ENCODE peak calls at places on chromosomes 1 and 21, in five cellular contexts. One of them, this sample, is unnamed.

GRCh38 chr1:205287076-205287475 is 34.5 kb downstream of the NUAK2 start:
- DNase-seq in sciatic nerve: no peak
- DNase-seq in activated CD8-positive, alpha-beta memory T cell treated with anti-CD3 and anti-CD28 coated beads, Interleukin-2, amount 50 U/mL, for 48 hours: no peak
- DNase-seq in retina: no peak
- DNase-seq in lower lobe of right lung: no peak
- DNase-seq in this sample: no peak

GRCh38 chr21:42316891-42317290 is 1.7 kb upstream of the TFF3 start:
- DNase-seq in sciatic nerve: no peak
- DNase-seq in activated CD8-positive, alpha-beta memory T cell treated with anti-CD3 and anti-CD28 coated beads, Interleukin-2, amount 50 U/mL, for 48 hours: peak
- DNase-seq in retina: no peak
- DNase-seq in lower lobe of right lung: no peak
- DNase-seq in this sample: no peak

GRCh38 chr1:54273837-54274192 is 73.8 kb downstream of the MRPL37 start:
- DNase-seq in sciatic nerve: no peak
- DNase-seq in activated CD8-positive, alpha-beta memory T cell treated with anti-CD3 and anti-CD28 coated beads, Interleukin-2, amount 50 U/mL, for 48 hours: no peak
- DNase-seq in retina: peak
- DNase-seq in lower lobe of right lung: no peak
- DNase-seq in this sample: no peak

GRCh38 chr1:16014509-16015482 is 3.0 kb downstream of the HSPB7 start:
- DNase-seq in sciatic nerve: peak
- DNase-seq in activated CD8-positive, alpha-beta memory T cell treated with anti-CD3 and anti-CD28 coated beads, Interleukin-2, amount 50 U/mL, for 48 hours: no peak
- DNase-seq in retina: peak
- DNase-seq in lower lobe of right lung: no peak
- DNase-seq in this sample: no peak

GRCh38 chr1:91121366-91121765 is 99.5 kb upstream of the ZNF644 start:
- DNase-seq in sciatic nerve: no peak
- DNase-seq in activated CD8-positive, alpha-beta memory T cell treated with anti-CD3 and anti-CD28 coated beads, Interleukin-2, amount 50 U/mL, for 48 hours: no peak
- DNase-seq in retina: no peak
- DNase-seq in lower lobe of right lung: no peak
- DNase-seq in this sample: no peak

GRCh38 chr1:231424950-231425805 is 3.1 kb upstream of the EGLN1 start:
- DNase-seq in sciatic nerve: no peak
- DNase-seq in activated CD8-positive, alpha-beta memory T cell treated with anti-CD3 and anti-CD28 coated beads, Interleukin-2, amount 50 U/mL, for 48 hours: no peak
- DNase-seq in retina: no peak
- DNase-seq in lower lobe of right lung: no peak
- DNase-seq in this sample: no peak

GRCh38 chr1:58815680-58816071 is 31.8 kb upstream of the JUN start:
- DNase-seq in sciatic nerve: no peak
- DNase-seq in activated CD8-positive, alpha-beta memory T cell treated with anti-CD3 and anti-CD28 coated beads, Interleukin-2, amount 50 U/mL, for 48 hours: no peak
- DNase-seq in retina: no peak
- DNase-seq in lower lobe of right lung: no peak
- DNase-seq in this sample: peak

GRCh38 chr1:114033219-114033706 is 54.0 kb downstream of the OLFML3 start:
- DNase-seq in sciatic nerve: no peak
- DNase-seq in activated CD8-positive, alpha-beta memory T cell treated with anti-CD3 and anti-CD28 coated beads, Interleukin-2, amount 50 U/mL, for 48 hours: no peak
- DNase-seq in retina: peak
- DNase-seq in lower lobe of right lung: no peak
- DNase-seq in this sample: peak

GRCh38 chr1:228206582-228207351 is 1.1 kb upstream of the OBSCN start:
- DNase-seq in sciatic nerve: no peak
- DNase-seq in activated CD8-positive, alpha-beta memory T cell treated with anti-CD3 and anti-CD28 coated beads, Interleukin-2, amount 50 U/mL, for 48 hours: peak
- DNase-seq in retina: peak
- DNase-seq in lower lobe of right lung: no peak
- DNase-seq in this sample: peak

GRCh38 chr1:71080178-71080781 is 555 bp downstream of the ZRANB2 start:
- DNase-seq in sciatic nerve: no peak
- DNase-seq in activated CD8-positive, alpha-beta memory T cell treated with anti-CD3 and anti-CD28 coated beads, Interleukin-2, amount 50 U/mL, for 48 hours: no peak
- DNase-seq in retina: peak
- DNase-seq in lower lobe of right lung: no peak
- DNase-seq in this sample: no peak

GRCh38 chr1:233364026-233364425 is 36.5 kb downstream of the MAP3K21 start:
- DNase-seq in sciatic nerve: no peak
- DNase-seq in activated CD8-positive, alpha-beta memory T cell treated with anti-CD3 and anti-CD28 coated beads, Interleukin-2, amount 50 U/mL, for 48 hours: no peak
- DNase-seq in retina: no peak
- DNase-seq in lower lobe of right lung: no peak
- DNase-seq in this sample: no peak